ENCODE peak calls at places on chromosomes 1 and 21, in eight cellular contexts. One of them, this sample, is unnamed.

GRCh38 chr21:43697758-43698643 is 20.9 kb upstream of the PDXK start:
- ATAC-seq in activated CD4-positive, alpha-beta T cell treated with anti-CD3 and anti-CD28 coated beads for 36 hours: peak
- ATAC-seq in esophagus mucosa: no peak
- ATAC-seq in aorta: no peak
- ATAC-seq in upper lobe of left lung: no peak
- ATAC-seq in activated B cell treated with CpG ODN at 0.5 μM for 24 hours: no peak
- ATAC-seq in activated naive CD4-positive, alpha-beta T cell treated with anti-CD3 and anti-CD28 coated beads, Interleukin-2, amount 50 U/mL, for 72 hours: peak
- ATAC-seq in GM12878: no peak
- ATAC-seq in this sample: no peak

GRCh38 chr1:203126866-203127671 is 457 bp upstream of the ADORA1 start:
- ATAC-seq in activated naive CD4-positive, alpha-beta T cell treated with anti-CD3 and anti-CD28 coated beads, Interleukin-2, amount 50 U/mL, for 72 hours: no peak
- ATAC-seq in aorta: no peak
- ATAC-seq in esophagus mucosa: no peak
- ATAC-seq in GM12878: no peak
- ATAC-seq in activated B cell treated with CpG ODN at 0.5 μM for 24 hours: no peak
- ATAC-seq in upper lobe of left lung: no peak
- ATAC-seq in activated CD4-positive, alpha-beta T cell treated with anti-CD3 and anti-CD28 coated beads for 36 hours: no peak
- ATAC-seq in this sample: no peak

GRCh38 chr1:174451408-174451807 is 3.6 kb downstream of the GPR52 start:
- ATAC-seq in esophagus mucosa: no peak
- ATAC-seq in upper lobe of left lung: no peak
- ATAC-seq in activated naive CD4-positive, alpha-beta T cell treated with anti-CD3 and anti-CD28 coated beads, Interleukin-2, amount 50 U/mL, for 72 hours: no peak
- ATAC-seq in GM12878: no peak
- ATAC-seq in aorta: no peak
- ATAC-seq in activated B cell treated with CpG ODN at 0.5 μM for 24 hours: no peak
- ATAC-seq in activated CD4-positive, alpha-beta T cell treated with anti-CD3 and anti-CD28 coated beads for 36 hours: no peak
- ATAC-seq in this sample: no peak

GRCh38 chr1:67843335-67843734 is 10.1 kb upstream of the GNG12 start:
- ATAC-seq in aorta: no peak
- ATAC-seq in upper lobe of left lung: no peak
- ATAC-seq in esophagus mucosa: no peak
- ATAC-seq in GM12878: no peak
- ATAC-seq in activated CD4-positive, alpha-beta T cell treated with anti-CD3 and anti-CD28 coated beads for 36 hours: no peak
- ATAC-seq in activated B cell treated with CpG ODN at 0.5 μM for 24 hours: no peak
- ATAC-seq in activated naive CD4-positive, alpha-beta T cell treated with anti-CD3 and anti-CD28 coated beads, Interleukin-2, amount 50 U/mL, for 72 hours: no peak
- ATAC-seq in this sample: no peak

GRCh38 chr1:87432685-87433084 is 104.0 kb downstream of the LMO4 start:
- ATAC-seq in activated B cell treated with CpG ODN at 0.5 μM for 24 hours: no peak
- ATAC-seq in aorta: no peak
- ATAC-seq in activated naive CD4-positive, alpha-beta T cell treated with anti-CD3 and anti-CD28 coated beads, Interleukin-2, amount 50 U/mL, for 72 hours: no peak
- ATAC-seq in upper lobe of left lung: no peak
- ATAC-seq in activated CD4-positive, alpha-beta T cell treated with anti-CD3 and anti-CD28 coated beads for 36 hours: no peak
- ATAC-seq in esophagus mucosa: no peak
- ATAC-seq in GM12878: no peak
- ATAC-seq in this sample: no peak

GRCh38 chr1:56808385-56808784 is 10.8 kb downstream of the FYB2 start:
- ATAC-seq in GM12878: no peak
- ATAC-seq in activated naive CD4-positive, alpha-beta T cell treated with anti-CD3 and anti-CD28 coated beads, Interleukin-2, amount 50 U/mL, for 72 hours: no peak
- ATAC-seq in esophagus mucosa: no peak
- ATAC-seq in upper lobe of left lung: no peak
- ATAC-seq in activated CD4-positive, alpha-beta T cell treated with anti-CD3 and anti-CD28 coated beads for 36 hours: no peak
- ATAC-seq in aorta: no peak
- ATAC-seq in activated B cell treated with CpG ODN at 0.5 μM for 24 hours: no peak
- ATAC-seq in this sample: no peak

GRCh38 chr1:152005360-152005912 is 11.8 kb upstream of the S100A10 start:
- ATAC-seq in esophagus mucosa: no peak
- ATAC-seq in activated naive CD4-positive, alpha-beta T cell treated with anti-CD3 and anti-CD28 coated beads, Interleukin-2, amount 50 U/mL, for 72 hours: no peak
- ATAC-seq in GM12878: no peak
- ATAC-seq in aorta: no peak
- ATAC-seq in upper lobe of left lung: no peak
- ATAC-seq in activated B cell treated with CpG ODN at 0.5 μM for 24 hours: no peak
- ATAC-seq in activated CD4-positive, alpha-beta T cell treated with anti-CD3 and anti-CD28 coated beads for 36 hours: no peak
- ATAC-seq in this sample: no peak

GRCh38 chr1:203592156-203592555 is 34.5 kb upstream of the ATP2B4 start:
- ATAC-seq in GM12878: no peak
- ATAC-seq in activated CD4-positive, alpha-beta T cell treated with anti-CD3 and anti-CD28 coated beads for 36 hours: no peak
- ATAC-seq in esophagus mucosa: no peak
- ATAC-seq in activated naive CD4-positive, alpha-beta T cell treated with anti-CD3 and anti-CD28 coated beads, Interleukin-2, amount 50 U/mL, for 72 hours: no peak
- ATAC-seq in aorta: no peak
- ATAC-seq in activated B cell treated with CpG ODN at 0.5 μM for 24 hours: no peak
- ATAC-seq in upper lobe of left lung: no peak
- ATAC-seq in this sample: no peak

GRCh38 chr1:41642922-41643321 is 158.4 kb upstream of the EDN2 start:
- ATAC-seq in upper lobe of left lung: no peak
- ATAC-seq in GM12878: no peak
- ATAC-seq in activated CD4-positive, alpha-beta T cell treated with anti-CD3 and anti-CD28 coated beads for 36 hours: no peak
- ATAC-seq in activated naive CD4-positive, alpha-beta T cell treated with anti-CD3 and anti-CD28 coated beads, Interleukin-2, amount 50 U/mL, for 72 hours: no peak
- ATAC-seq in aorta: no peak
- ATAC-seq in activated B cell treated with CpG ODN at 0.5 μM for 24 hours: no peak
- ATAC-seq in esophagus mucosa: no peak
- ATAC-seq in this sample: no peak

GRCh38 chr1:245260116-245260882 is 105.5 kb downstream of the KIF26B start:
- ATAC-seq in upper lobe of left lung: no peak
- ATAC-seq in esophagus mucosa: no peak
- ATAC-seq in activated CD4-positive, alpha-beta T cell treated with anti-CD3 and anti-CD28 coated beads for 36 hours: no peak
- ATAC-seq in aorta: no peak
- ATAC-seq in GM12878: no peak
- ATAC-seq in activated naive CD4-positive, alpha-beta T cell treated with anti-CD3 and anti-CD28 coated beads, Interleukin-2, amount 50 U/mL, for 72 hours: no peak
- ATAC-seq in activated B cell treated with CpG ODN at 0.5 μM for 24 hours: no peak
- ATAC-seq in this sample: no peak

GRCh38 chr1:183272390-183272801 is 86.3 kb downstream of the LAMC2 start:
- ATAC-seq in activated naive CD4-positive, alpha-beta T cell treated with anti-CD3 and anti-CD28 coated beads, Interleukin-2, amount 50 U/mL, for 72 hours: no peak
- ATAC-seq in GM12878: no peak
- ATAC-seq in upper lobe of left lung: no peak
- ATAC-seq in activated CD4-positive, alpha-beta T cell treated with anti-CD3 and anti-CD28 coated beads for 36 hours: no peak
- ATAC-seq in activated B cell treated with CpG ODN at 0.5 μM for 24 hours: no peak
- ATAC-seq in esophagus mucosa: no peak
- ATAC-seq in aorta: no peak
- ATAC-seq in this sample: no peak

GRCh38 chr1:194068444-194069167 is 882.2 kb upstream of the B3GALT2 start:
- ATAC-seq in activated CD4-positive, alpha-beta T cell treated with anti-CD3 and anti-CD28 coated beads for 36 hours: no peak
- ATAC-seq in esophagus mucosa: no peak
- ATAC-seq in activated naive CD4-positive, alpha-beta T cell treated with anti-CD3 and anti-CD28 coated beads, Interleukin-2, amount 50 U/mL, for 72 hours: no peak
- ATAC-seq in upper lobe of left lung: no peak
- ATAC-seq in GM12878: no peak
- ATAC-seq in activated B cell treated with CpG ODN at 0.5 μM for 24 hours: no peak
- ATAC-seq in aorta: no peak
- ATAC-seq in this sample: no peak

GRCh38 chr21:42195378-42196031 is 23.4 kb upstream of the ABCG1 start:
- ATAC-seq in GM12878: no peak
- ATAC-seq in activated naive CD4-positive, alpha-beta T cell treated with anti-CD3 and anti-CD28 coated beads, Interleukin-2, amount 50 U/mL, for 72 hours: no peak
- ATAC-seq in upper lobe of left lung: no peak
- ATAC-seq in aorta: no peak
- ATAC-seq in activated B cell treated with CpG ODN at 0.5 μM for 24 hours: no peak
- ATAC-seq in activated CD4-positive, alpha-beta T cell treated with anti-CD3 and anti-CD28 coated beads for 36 hours: no peak
- ATAC-seq in esophagus mucosa: no peak
- ATAC-seq in this sample: no peak

GRCh38 chr1:154171222-154171583 is 16.3 kb upstream of the NUP210L start:
- ATAC-seq in upper lobe of left lung: peak
- ATAC-seq in aorta: no peak
- ATAC-seq in activated CD4-positive, alpha-beta T cell treated with anti-CD3 and anti-CD28 coated beads for 36 hours: no peak
- ATAC-seq in activated B cell treated with CpG ODN at 0.5 μM for 24 hours: no peak
- ATAC-seq in GM12878: no peak
- ATAC-seq in esophagus mucosa: peak
- ATAC-seq in activated naive CD4-positive, alpha-beta T cell treated with anti-CD3 and anti-CD28 coated beads, Interleukin-2, amount 50 U/mL, for 72 hours: no peak
- ATAC-seq in this sample: no peak

This sample was measured in stimulated activated memory B cell treated with anti-CD40 and anti-IgM and Interleukin-4, amounts not matched to agents 10 μg/mL and 1 μg/mL and 100 μg/mL, for 72 hours.